ENCODE peak calls at places on chromosomes 16 and 17, in five cellular contexts. A, Q, I, F and T are unnamed samples.

GRCh38 chr17:71338396-71338795 is 782.4 kb upstream of the SOX9 start:
- DNase-seq in A (peak), Q (no peak), I (no peak), F (no peak), T (no peak)

GRCh38 chr16:87431926-87432325 is 39.8 kb downstream of the MAP1LC3B start:
- DNase-seq in A (peak), Q (peak), I (no peak), F (no peak), T (no peak)

GRCh38 chr16:87801679-87802300 is 36.0 kb upstream of the KLHDC4 start:
- DNase-seq in A (no peak), Q (no peak), I (no peak), F (no peak), T (no peak)

GRCh38 chr17:42407289-42407836 is 15.7 kb downstream of the CAVIN1 start:
- DNase-seq in A (peak), Q (peak), I (peak), F (peak), T (peak)

GRCh38 chr16:15749985-15750384 is 99.9 kb downstream of the NDE1 start:
- DNase-seq in A (no peak), Q (no peak), I (no peak), F (no peak), T (no peak)

GRCh38 chr16:31242197-31242596 is 17.6 kb upstream of the ITGAM start:
- DNase-seq in A (no peak), Q (peak), I (no peak), F (no peak), T (no peak)

GRCh38 chr17:66076546-66077190 is 115.3 kb downstream of the CEP112 start:
- DNase-seq in A (peak), Q (no peak), I (peak), F (no peak), T (no peak)

GRCh38 chr17:78019976-78020716 is 61.6 kb downstream of the TNRC6C start:
- DNase-seq in A (no peak), Q (no peak), I (no peak), F (no peak), T (no peak)

GRCh38 chr17:2782030-2782429 is 14.2 kb upstream of the RAP1GAP2 start:
- DNase-seq in A (peak), Q (no peak), I (no peak), F (no peak), T (no peak)

GRCh38 chr17:77476920-77477805 is 336.4 kb downstream of the SEC14L1 start:
- DNase-seq in A (peak), Q (peak), I (peak), F (no peak), T (no peak)

GRCh38 chr17:6632530-6632929 is 8.0 kb downstream of the KIAA0753 start:
- DNase-seq in A (no peak), Q (no peak), I (no peak), F (no peak), T (no peak)

GRCh38 chr16:11406177-11406560 is 60.9 kb downstream of the RMI2 start:
- DNase-seq in A (no peak), Q (no peak), I (no peak), F (no peak), T (no peak)

GRCh38 chr16:67917852-67918236 is 13.8 kb downstream of the CTRL start:
- DNase-seq in A (peak), Q (no peak), I (no peak), F (no peak), T (no peak)

GRCh38 chr16:68356249-68356918 is 45.6 kb downstream of the PRMT7 start:
- DNase-seq in A (no peak), Q (peak), I (no peak), F (peak), T (no peak)

GRCh38 chr17:63550816-63551639 is 751 bp downstream of the DCAF7 start:
- DNase-seq in A (peak), Q (no peak), I (no peak), F (peak), T (no peak)

GRCh38 chr16:66629856-66630255 is 25.4 kb downstream of the CMTM3 start:
- DNase-seq in A (no peak), Q (no peak), I (no peak), F (no peak), T (no peak)

GRCh38 chr16:12411521-12411920 is 392.2 kb downstream of the CPPED1 start:
- DNase-seq in A (no peak), Q (no peak), I (no peak), F (no peak), T (no peak)

GRCh38 chr17:74918906-74919305 is 4.1 kb downstream of the USH1G start:
- DNase-seq in A (no peak), Q (no peak), I (no peak), F (no peak), T (no peak)

GRCh38 chr17:58335779-58336455 is 7.3 kb upstream of the TSPOAP1 start:
- DNase-seq in A (peak), Q (peak), I (no peak), F (peak), T (no peak)

GRCh38 chr17:76736349-76737081 is 616 bp downstream of the SRSF2 start:
- DNase-seq in A (peak), Q (peak), I (peak), F (peak), T (no peak)

GRCh38 chr17:68108313-68109000 is 72.9 kb downstream of the KPNA2 start:
- DNase-seq in A (no peak), Q (no peak), I (no peak), F (no peak), T (no peak)

GRCh38 chr16:495127-495748 is 32.3 kb upstream of the CAPN15 start:
- DNase-seq in A (peak), Q (peak), I (no peak), F (no peak), T (no peak)

GRCh38 chr17:82333279-82334171 is at the start of gene SECTM1:
- DNase-seq in A (peak), Q (peak), I (peak), F (no peak), T (no peak)

GRCh38 chr17:71071837-71072236 is 902.5 kb downstream of the KCNJ2 start:
- DNase-seq in A (peak), Q (peak), I (no peak), F (no peak), T (no peak)

GRCh38 chr17:76384987-76385891 is 830 bp downstream of the SPHK1 start:
- DNase-seq in A (peak), Q (peak), I (peak), F (peak), T (no peak)

GRCh38 chr17:39593371-39593770 is 14.3 kb downstream of the NEUROD2 start:
- DNase-seq in A (no peak), Q (no peak), I (no peak), F (no peak), T (no peak)

GRCh38 chr16:86664518-86665318 is 86.4 kb downstream of the FOXL1 start:
- DNase-seq in A (peak), Q (peak), I (no peak), F (no peak), T (no peak)

GRCh38 chr16:55842369-55843104 is 9.6 kb upstream of the CES1 start:
- DNase-seq in A (peak), Q (peak), I (peak), F (no peak), T (peak)